ENCODE peak calls at places on chromosomes 1 and 21, in ten cellular contexts. Z is D341Med; N is heart left ventricle; M is NCI-H1092 treated with DMSO at 0.1 percent for 48 hours; H is hippocampal formation; Y is nephron progenitor cell; J is NCI-H2171 treated with DMSO at 0.1 percent for 48 hours; K is iris pigment epithelial cell; C is activated CD4-positive, alpha-beta T cell treated with anti-CD3 and anti-CD28 coated beads, Interleukin-2, amount 10 ng/mL, durations not matched to agents 7 days and 5 days; O is HEK293T. V is an unnamed sample.
A peak's percentile ranks its signal among the peaks of the same experiment; 100 is the strongest.

GRCh38 chr1:57118948-57119637 is 153.3 kb upstream of the C8B start:
- DNase-seq in Y (no peak), O (no peak), J (no peak), Z (no peak), N (no peak), H (no peak), C (no peak), M (no peak), K (no peak), V (no peak)

GRCh38 chr1:25505706-25506385 is 37.6 kb upstream of the LDLRAP1 start:
- DNase-seq in C (no peak), O (no peak), Z (no peak), N (no peak), H (no peak), K (no peak), J (no peak), M (no peak), Y (no peak), V (no peak)

GRCh38 chr1:179806333-179806732 is 63.2 kb downstream of the FAM163A start:
- DNase-seq in K (no peak), J (no peak), O (no peak), Z (no peak), N (no peak), Y (no peak), M (no peak), H (no peak), C (no peak), V (no peak)

GRCh38 chr21:32978346-32979270 is 47.1 kb upstream of the OLIG2 start:
- DNase-seq in C (no peak), H (peak; percentile 67), O (no peak), J (no peak), N (no peak), Z (no peak), Y (no peak), K (no peak), M (no peak), V (no peak)

GRCh38 chr21:14826630-14827029 is 238.2 kb downstream of the NRIP1 start:
- DNase-seq in N (no peak), O (no peak), Y (no peak), C (no peak), Z (no peak), K (no peak), J (no peak), M (no peak), H (no peak), V (no peak)

GRCh38 chr1:112307930-112308329 is 88.1 kb upstream of the CTTNBP2NL start:
- DNase-seq in N (no peak), Z (no peak), C (no peak), H (no peak), K (no peak), Y (no peak), J (no peak), M (no peak), O (no peak), V (no peak)

GRCh38 chr1:236204043-236204442 is 61.7 kb downstream of the GPR137B start:
- DNase-seq in Z (no peak), J (no peak), Y (no peak), M (no peak), N (no peak), O (no peak), C (no peak), K (peak; percentile 36), H (no peak), V (no peak)

GRCh38 chr21:33618407-33618806 is 23.1 kb downstream of the CRYZL1 start:
- DNase-seq in M (no peak), J (no peak), H (no peak), K (no peak), O (no peak), Z (no peak), Y (no peak), N (no peak), C (no peak), V (no peak)

GRCh38 chr1:76690784-76691183 is 176.5 kb upstream of the ST6GALNAC5 start:
- DNase-seq in N (no peak), K (peak; percentile 50), Y (no peak), O (no peak), J (no peak), C (no peak), Z (no peak), M (no peak), H (no peak), V (no peak)

GRCh38 chr1:98323396-98323795 is 338.1 kb upstream of the SNX7 start:
- DNase-seq in J (no peak), O (no peak), H (no peak), C (no peak), N (no peak), M (no peak), K (peak; percentile 95), Z (no peak), Y (no peak), V (no peak)

GRCh38 chr1:88230126-88230525 is 453.9 kb upstream of the PKN2 start:
- DNase-seq in M (no peak), J (no peak), N (no peak), Y (no peak), C (no peak), H (no peak), K (no peak), O (no peak), Z (no peak), V (peak; percentile 18)

GRCh38 chr1:24923485-24924113 is 6.5 kb downstream of the RUNX3 start:
- DNase-seq in Z (no peak), J (no peak), H (no peak), K (no peak), Y (no peak), C (no peak), O (no peak), M (no peak), N (no peak), V (no peak)

GRCh38 chr1:152519876-152520275 is 5.6 kb downstream of the CRCT1 start:
- DNase-seq in C (no peak), M (no peak), Y (no peak), Z (no peak), O (no peak), K (no peak), H (no peak), J (no peak), N (no peak), V (no peak)

GRCh38 chr1:53639251-53639721 is 99.7 kb downstream of the GLIS1 start:
- DNase-seq in H (no peak), C (no peak), M (no peak), N (peak; percentile 46), O (no peak), Z (no peak), K (no peak), Y (peak; percentile 31), J (peak; percentile 97), V (no peak)

GRCh38 chr1:40383488-40384412 is 10.2 kb downstream of the SMAP2 start:
- DNase-seq in O (no peak), J (no peak), K (peak; percentile 90), H (no peak), Z (no peak), Y (no peak), M (peak; percentile 49), C (no peak), N (no peak), V (no peak)

GRCh38 chr1:905071-905749 is 18.5 kb upstream of the SAMD11 start:
- DNase-seq in J (peak; percentile 24), C (peak; percentile 6), O (no peak), N (peak; percentile 86), M (no peak), K (no peak), H (no peak), Y (peak; percentile 64), Z (peak; percentile 70), V (peak; percentile 84)

GRCh38 chr21:43311303-43311817 is 115.6 kb downstream of the SIK1 start:
- DNase-seq in N (peak; percentile 46), K (no peak), Z (no peak), O (no peak), M (peak; percentile 47), C (no peak), Y (no peak), H (no peak), J (peak; percentile 96), V (no peak)

GRCh38 chr1:87510540-87510939 is 181.9 kb downstream of the LMO4 start:
- DNase-seq in N (no peak), Z (no peak), M (no peak), K (no peak), O (no peak), H (no peak), C (no peak), Y (no peak), J (no peak), V (no peak)

GRCh38 chr1:216688127-216688657 is 35.0 kb downstream of the ESRRG start:
- DNase-seq in J (peak; percentile 94), Y (no peak), Z (peak; percentile 48), H (no peak), N (no peak), C (no peak), M (no peak), O (no peak), K (no peak), V (no peak)

GRCh38 chr1:176466514-176466913 is 3.5 kb downstream of the PAPPA2 start:
- DNase-seq in Y (no peak), Z (peak; percentile 85), M (peak; percentile 4), C (no peak), H (no peak), J (peak; percentile 10), N (no peak), K (no peak), O (peak; percentile 59), V (no peak)

GRCh38 chr1:151579436-151580225 is 32.2 kb upstream of the SNX27 start:
- DNase-seq in H (no peak), N (no peak), K (peak; percentile 71), Y (no peak), J (no peak), C (no peak), M (no peak), O (no peak), Z (no peak), V (no peak)

GRCh38 chr1:169238506-169238905 is 129.1 kb downstream of the NME7 start:
- DNase-seq in K (peak; percentile 70), O (no peak), M (no peak), Z (no peak), C (no peak), H (no peak), Y (no peak), J (no peak), N (no peak), V (no peak)

V was measured in HAP-1.